ENCODE peak calls at places on chromosomes 5 and 9, in four cellular contexts. Q is ovary, E is tibial nerve, M is foreskin fibroblast. H is an unnamed sample.

GRCh38 chr9:81125446-81126092 is 563.8 kb downstream of the TLE1 start:
- DNase-seq in Q (no peak), E (no peak), M (peak), H (no peak)

GRCh38 chr5:157855404-157855994 is 3.4 kb downstream of the CLINT1 start:
- DNase-seq in Q (peak), E (no peak), M (peak), H (no peak)

GRCh38 chr9:22975921-22976320 is 529.3 kb downstream of the DMRTA1 start:
- DNase-seq in Q (no peak), E (no peak), M (no peak), H (no peak)

GRCh38 chr5:171628344-171628743 is 157.3 kb upstream of the SMIM23 start:
- DNase-seq in Q (no peak), E (no peak), M (no peak), H (no peak)

GRCh38 chr9:93447642-93448041 is 3.8 kb upstream of the FAM120A start:
- DNase-seq in Q (no peak), E (no peak), M (no peak), H (no peak)

GRCh38 chr5:171816666-171817065 is 31.0 kb downstream of the SMIM23 start:
- DNase-seq in Q (no peak), E (no peak), M (no peak), H (no peak)

GRCh38 chr5:121969660-121970295 is 8.0 kb downstream of the SRFBP1 start:
- DNase-seq in Q (no peak), E (no peak), M (peak), H (no peak)

GRCh38 chr9:137277329-137278041 is at the start of gene TOR4A:
- DNase-seq in Q (peak), E (peak), M (peak), H (no peak)

GRCh38 chr5:65961644-65962043 is 35.3 kb downstream of the ERBIN start:
- DNase-seq in Q (no peak), E (no peak), M (peak), H (no peak)

GRCh38 chr5:178130576-178131445 is at the start of gene RMND5B:
- DNase-seq in Q (peak), E (peak), M (peak), H (peak)

GRCh38 chr5:138303365-138303764 is 28.2 kb downstream of the CDC25C start:
- DNase-seq in Q (no peak), E (no peak), M (peak), H (no peak)

GRCh38 chr5:118590806-118591205 is 397.5 kb downstream of the DTWD2 start:
- DNase-seq in Q (no peak), E (no peak), M (no peak), H (no peak)

GRCh38 chr9:93900436-93900819 is 54.7 kb downstream of the BARX1 start:
- DNase-seq in Q (peak), E (no peak), M (no peak), H (no peak)

GRCh38 chr9:27162045-27162444 is 53.0 kb downstream of the TEK start:
- DNase-seq in Q (no peak), E (no peak), M (no peak), H (no peak)

GRCh38 chr5:116404001-116404400 is 170.6 kb downstream of the SEMA6A start:
- DNase-seq in Q (no peak), E (no peak), M (no peak), H (no peak)

GRCh38 chr9:111099199-111100005 is 61.1 kb upstream of the LPAR1 start:
- DNase-seq in Q (no peak), E (no peak), M (no peak), H (no peak)

GRCh38 chr9:134403682-134404301 is 77.5 kb downstream of the RXRA start:
- DNase-seq in Q (peak), E (peak), M (peak), H (no peak)

GRCh38 chr5:123950701-123951100 is 438.7 kb downstream of the CSNK1G3 start:
- DNase-seq in Q (no peak), E (no peak), M (no peak), H (no peak)

GRCh38 chr5:32088214-32088613 is 85.9 kb downstream of the GOLPH3 start:
- DNase-seq in Q (peak), E (no peak), M (no peak), H (no peak)

GRCh38 chr9:110143969-110144545 is 63.9 kb downstream of the C9orf152 start:
- DNase-seq in Q (no peak), E (no peak), M (no peak), H (no peak)

GRCh38 chr5:127518319-127518621 is 830 bp downstream of the PRRC1 start:
- DNase-seq in Q (no peak), E (no peak), M (no peak), H (no peak)

GRCh38 chr5:53893626-53894025 is 333.2 kb downstream of the NDUFS4 start:
- DNase-seq in Q (no peak), E (no peak), M (no peak), H (no peak)

GRCh38 chr9:91820949-91821880 is 128.8 kb downstream of the ROR2 start:
- DNase-seq in Q (no peak), E (no peak), M (no peak), H (no peak)

GRCh38 chr5:144237851-144238250 is 67.2 kb downstream of the KCTD16 start:
- DNase-seq in Q (no peak), E (no peak), M (no peak), H (no peak)

GRCh38 chr5:23027341-23027740 is 174.2 kb upstream of the CDH12 start:
- DNase-seq in Q (no peak), E (no peak), M (no peak), H (no peak)

GRCh38 chr9:128937310-128938165 is 9.9 kb downstream of the DOLK start:
- DNase-seq in Q (peak), E (no peak), M (no peak), H (no peak)

GRCh38 chr5:156477196-156477595 is 150.2 kb downstream of the SGCD start:
- DNase-seq in Q (no peak), E (no peak), M (no peak), H (no peak)

GRCh38 chr9:36867672-36868471 is 166.2 kb downstream of the PAX5 start:
- DNase-seq in Q (no peak), E (no peak), M (no peak), H (no peak)

GRCh38 chr9:98375138-98375726 is 119.8 kb upstream of the TBC1D2 start:
- DNase-seq in Q (no peak), E (no peak), M (peak), H (no peak)

GRCh38 chr5:67120032-67120431 is 76.6 kb downstream of the CD180 start:
- DNase-seq in Q (no peak), E (no peak), M (no peak), H (no peak)

GRCh38 chr5:88707216-88707965 is 175.6 kb downstream of the MEF2C start:
- DNase-seq in Q (no peak), E (no peak), M (no peak), H (no peak)

GRCh38 chr9:120878188-120879130 is 1.5 kb upstream of the PHF19 start:
- DNase-seq in Q (no peak), E (no peak), M (no peak), H (no peak)

GRCh38 chr9:73202992-73203391 is 51.3 kb downstream of the ANXA1 start:
- DNase-seq in Q (no peak), E (no peak), M (no peak), H (no peak)

GRCh38 chr9:73200694-73201432 is 49.2 kb downstream of the ANXA1 start:
- DNase-seq in Q (no peak), E (no peak), M (no peak), H (no peak)

GRCh38 chr9:73199448-73199847 is 47.8 kb downstream of the ANXA1 start:
- DNase-seq in Q (no peak), E (no peak), M (no peak), H (no peak)

GRCh38 chr9:73204910-73205309 is 53.2 kb downstream of the ANXA1 start:
- DNase-seq in Q (no peak), E (no peak), M (no peak), H (no peak)

GRCh38 chr9:73199886-73200285 is 48.2 kb downstream of the ANXA1 start:
- DNase-seq in Q (no peak), E (no peak), M (no peak), H (no peak)
- TF ChIP-seq CTCF in Q (no peak), E (no peak), M (no peak), H (peak)

GRCh38 chr5:175728885-175729828 is 71.3 kb downstream of the HRH2 start:
- DNase-seq in Q (no peak), E (no peak), M (no peak), H (no peak)
- TF ChIP-seq CTCF in Q (no peak), E (no peak), M (no peak), H (no peak)

GRCh38 chr5:170070556-170071412 is 34.9 kb upstream of the FOXI1 start:
- DNase-seq in Q (no peak), E (no peak), M (peak), H (no peak)
- TF ChIP-seq CTCF in Q (peak), E (peak), M (peak), H (peak)

GRCh38 chr9:107770716-107771115 is 281.1 kb upstream of the KLF4 start:
- DNase-seq in Q (no peak), E (no peak), M (no peak), H (no peak)

GRCh38 chr9:107772988-107773387 is 283.4 kb upstream of the KLF4 start:
- DNase-seq in Q (no peak), E (no peak), M (no peak), H (no peak)

GRCh38 chr9:107767711-107768110 is 278.1 kb upstream of the KLF4 start:
- DNase-seq in Q (no peak), E (no peak), M (no peak), H (no peak)

DNA sequence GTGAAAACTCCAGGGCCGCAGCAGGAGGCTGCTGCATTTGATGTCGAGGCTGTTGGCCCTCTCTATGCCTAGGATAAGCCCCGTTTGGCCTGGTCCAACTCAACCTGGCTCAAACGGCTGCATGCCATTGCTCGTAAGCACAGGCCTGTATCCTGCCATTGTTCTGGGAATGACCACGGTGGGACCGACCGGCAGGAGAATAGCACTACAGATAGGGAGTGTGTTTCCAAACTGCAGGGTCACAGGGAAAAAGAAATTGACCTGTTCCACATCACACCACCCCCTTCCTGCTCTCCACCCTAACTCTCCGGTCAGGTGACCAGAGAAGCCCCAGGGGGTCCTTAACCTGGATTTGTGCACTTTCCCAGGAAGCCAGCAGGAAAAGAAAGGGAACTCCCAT is 278.7 kb upstream of the KLF4 start:
- DNase-seq in Q (peak), E (no peak), M (no peak), H (no peak)
- TF ChIP-seq CTCF in Q (no peak), E (no peak), M (no peak), H (no peak)